ENCODE peak calls at places on chromosomes 4 and X, in seven cellular contexts. D is colonic mucosa, I is PC-3, A is endodermal cell, X is K562, V is endothelial cell of umbilical vein, Q is mammary epithelial cell. S is an unnamed sample.

GRCh38 chr4:137509855-137510282 is 22.4 kb downstream of the PCDH18 start:
- DNase-seq in D (no peak), I (peak; percentile 29), A (peak; percentile 64), X (no peak), V (no peak), Q (no peak), S (no peak)

GRCh38 chr4:53152467-53152866 is 213.4 kb downstream of the SCFD2 start:
- DNase-seq in D (no peak), I (no peak), A (no peak), X (no peak), V (no peak), Q (no peak), S (no peak)

GRCh38 chr4:22634541-22635181 is 58.1 kb upstream of the GBA3 start:
- DNase-seq in D (no peak), I (no peak), A (no peak), X (no peak), V (no peak), Q (peak; percentile 35), S (no peak)

GRCh38 chrX:150574824-150575409 is 6.5 kb downstream of the MTM1 start:
- DNase-seq in D (no peak), I (no peak), A (no peak), X (no peak), V (no peak), Q (no peak), S (peak; percentile 21)

GRCh38 chrX:77937291-77937690 is 26.8 kb downstream of the ATP7A start:
- DNase-seq in D (no peak), I (peak; percentile 92), A (no peak), X (no peak), V (peak; percentile 68), Q (peak; percentile 58), S (no peak)

GRCh38 chrX:39163585-39163984 is 362.3 kb downstream of the MID1IP1 start:
- DNase-seq in D (no peak), I (no peak), A (no peak), X (no peak), V (no peak), Q (no peak), S (no peak)

GRCh38 chrX:10327651-10328050 is 170.9 kb downstream of the CLCN4 start:
- DNase-seq in D (no peak), I (peak; percentile 48), A (peak; percentile 71), X (no peak), V (no peak), Q (no peak), S (peak; percentile 12)

GRCh38 chrX:41475166-41475565 is 28.0 kb downstream of the NYX start:
- DNase-seq in D (no peak), I (no peak), A (peak; percentile 91), X (no peak), V (no peak), Q (no peak), S (peak; percentile 91)

GRCh38 chr4:30619679-30620078 is 100.5 kb upstream of the PCDH7 start:
- DNase-seq in D (no peak), I (no peak), A (no peak), X (no peak), V (no peak), Q (no peak), S (no peak)

GRCh38 chr4:8754634-8755589 is 116.7 kb downstream of the HMX1 start:
- DNase-seq in D (no peak), I (no peak), A (peak; percentile 6), X (no peak), V (no peak), Q (no peak), S (no peak)

GRCh38 chrX:147180886-147181285 is 366.3 kb upstream of the CXorf51A start:
- DNase-seq in D (no peak), I (peak; percentile 52), A (no peak), X (no peak), V (no peak), Q (no peak), S (no peak)

DNA sequence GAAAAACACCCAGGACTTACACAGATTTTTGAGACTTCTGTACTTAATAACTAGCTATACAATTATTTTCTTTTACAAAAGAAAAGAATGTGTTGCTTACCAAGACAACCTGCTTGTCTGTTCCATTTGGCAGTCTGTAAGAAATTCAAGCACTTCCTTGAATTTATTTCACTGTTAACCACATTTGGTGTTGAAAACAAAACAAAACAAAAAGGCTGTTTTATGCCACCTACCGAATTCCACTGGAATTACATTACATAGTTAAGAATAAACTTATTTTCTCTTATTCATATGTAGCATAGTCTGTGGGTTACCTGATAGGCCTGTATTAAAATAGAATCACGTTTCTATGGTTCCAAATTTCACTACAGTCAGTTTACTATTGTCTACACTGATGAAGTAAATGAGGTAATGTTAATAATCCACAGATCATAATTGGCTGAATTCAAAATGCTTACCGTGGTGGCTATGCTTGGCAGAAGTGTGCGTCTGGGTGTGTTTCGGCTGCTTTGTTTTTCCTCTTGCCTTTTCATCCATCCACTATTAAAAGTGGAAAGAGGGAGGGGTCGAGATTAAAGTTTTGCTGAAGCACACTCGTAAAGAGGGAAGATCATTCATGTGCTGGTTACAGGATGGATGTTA is at the start of gene TLR1:
- DNase-seq in D (no peak), I (peak; percentile 65), A (no peak), X (no peak), V (peak; percentile 89), Q (peak; percentile 43), S (peak; percentile 4)
- H3K9ac ChIP-seq in D (no peak within 1 kb of the TSS), I (no peak within 1 kb of the TSS), A (no peak within 1 kb of the TSS), X (no peak within 1 kb of the TSS), V (peak within 1 kb of the TSS; percentile 39), Q (no peak within 1 kb of the TSS), S (no peak within 1 kb of the TSS)

DNA sequence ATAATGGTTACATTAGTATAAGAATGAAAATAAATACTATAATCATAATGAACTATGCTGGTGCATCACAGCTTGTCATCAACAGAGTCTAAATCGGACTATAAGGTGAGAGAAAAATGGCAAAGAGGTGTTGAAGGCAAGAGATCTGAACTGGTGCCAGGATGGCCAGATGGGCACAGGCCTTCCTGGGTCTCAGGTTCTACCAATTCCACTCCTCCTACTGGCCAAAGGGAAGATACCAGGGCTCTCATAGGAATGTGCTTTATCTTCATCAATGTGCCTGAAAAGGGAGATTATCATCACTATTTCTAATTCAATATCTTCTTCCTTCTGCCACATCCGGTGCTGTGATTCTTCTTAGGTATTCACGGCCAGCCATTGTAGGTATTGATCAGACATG is 107.6 kb downstream of the GASK1B start:
- DNase-seq in D (no peak), I (peak; percentile 6), A (peak; percentile 49), X (no peak), V (no peak), Q (peak; percentile 2), S (no peak)
- TF ChIP-seq CTCF in D (no peak), I (peak; percentile 33), A (peak; percentile 64), X (no peak), V (no peak), Q (peak; percentile 27), S (peak; percentile 19)

DNA sequence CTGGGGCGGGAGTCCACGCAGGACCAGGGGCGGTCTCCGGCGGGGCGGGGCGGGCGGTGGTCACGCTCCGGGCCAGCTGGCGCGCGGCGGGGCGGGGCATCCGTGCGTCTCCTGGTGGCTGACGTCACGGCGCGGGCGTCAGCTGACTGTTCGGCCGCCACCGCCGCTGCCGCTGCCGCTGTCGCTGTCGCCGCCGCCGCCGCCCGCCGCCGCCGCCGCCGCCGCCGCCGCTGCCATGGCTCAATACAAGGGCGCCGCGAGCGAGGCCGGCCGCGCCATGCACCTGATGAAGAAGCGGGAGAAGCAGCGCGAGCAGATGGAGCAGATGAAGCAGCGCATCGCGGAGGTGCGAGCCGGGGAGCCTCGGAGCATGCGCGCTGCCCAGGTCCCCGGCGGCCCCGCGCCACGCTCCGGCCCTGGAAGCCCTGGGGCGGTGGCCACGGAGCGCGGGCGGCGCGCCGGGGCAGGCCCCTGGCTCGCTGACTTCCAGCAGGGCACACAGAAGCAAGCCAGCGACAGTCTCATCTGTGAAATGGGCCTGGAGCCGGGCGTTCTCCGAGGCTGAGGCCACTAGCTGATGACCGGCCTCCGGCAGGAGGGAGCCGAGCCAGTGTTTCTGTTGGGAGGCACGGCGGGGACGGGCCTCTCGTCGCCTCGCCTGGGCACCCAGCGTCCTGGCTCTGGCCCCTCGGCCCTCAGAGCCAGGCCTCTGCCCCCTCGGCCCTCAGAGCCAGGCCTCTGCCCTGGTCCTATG is at the start of gene FAM50A:
- DNase-seq in D (peak; percentile 79), I (peak; percentile 61), A (peak; percentile 75), X (peak; percentile 88), V (peak; percentile 40), Q (no peak), S (peak; percentile 86)
- H3K9ac ChIP-seq in D (peak within 1 kb of the TSS; percentile 72), I (peak within 1 kb of the TSS; percentile 85), A (no peak within 1 kb of the TSS), X (peak within 1 kb of the TSS; percentile 89), V (peak within 1 kb of the TSS; percentile 84), Q (peak within 1 kb of the TSS; percentile 19), S (no peak within 1 kb of the TSS)

DNA sequence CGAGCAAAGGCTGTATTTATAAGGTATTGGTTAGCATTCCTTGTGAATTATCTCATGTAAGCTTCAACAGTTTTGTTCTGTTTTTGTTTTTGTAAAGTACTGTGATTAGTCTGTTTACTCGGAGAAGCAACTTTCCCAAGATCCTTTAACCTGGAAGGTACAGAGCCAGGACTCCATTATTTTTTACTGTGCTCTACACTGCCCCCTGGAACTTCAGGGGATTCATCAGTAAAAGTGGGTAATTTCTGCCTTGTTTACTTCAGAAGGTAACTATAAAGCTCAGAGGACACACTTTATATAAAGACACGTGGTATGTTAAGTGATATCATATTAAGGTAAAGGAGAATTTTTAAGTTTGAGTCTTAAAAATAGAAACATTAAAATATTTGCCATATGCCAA is 124.9 kb downstream of the IQCM start:
- DNase-seq in D (no peak), I (no peak), A (peak; percentile 49), X (no peak), V (no peak), Q (no peak), S (no peak)
- TF ChIP-seq CTCF in D (no peak), I (peak; percentile 56), A (peak; percentile 74), X (no peak), V (no peak), Q (peak; percentile 22), S (peak; percentile 49)

GRCh38 chr4:94595013-94595412 is 143.3 kb downstream of the PDLIM5 start:
- DNase-seq in D (no peak), I (no peak), A (no peak), X (no peak), V (no peak), Q (no peak), S (no peak)

GRCh38 chr4:94590493-94590892 is 138.8 kb downstream of the PDLIM5 start:
- DNase-seq in D (no peak), I (no peak), A (no peak), X (no peak), V (no peak), Q (no peak), S (no peak)

GRCh38 chr4:94591289-94591688 is 139.5 kb downstream of the PDLIM5 start:
- DNase-seq in D (no peak), I (no peak), A (no peak), X (no peak), V (no peak), Q (no peak), S (no peak)

GRCh38 chr4:94583938-94584641 is 132.3 kb downstream of the PDLIM5 start:
- DNase-seq in D (no peak), I (no peak), A (no peak), X (no peak), V (no peak), Q (no peak), S (no peak)

GRCh38 chr4:94588900-94589693 is 137.4 kb downstream of the PDLIM5 start:
- DNase-seq in D (no peak), I (peak; percentile 28), A (no peak), X (no peak), V (no peak), Q (no peak), S (no peak)
- H3K9ac ChIP-seq in D (no peak overlapping the region), I (no peak overlapping the region), A (no peak overlapping the region), X (no peak overlapping the region), V (no peak overlapping the region), Q (no peak overlapping the region), S (no peak overlapping the region)

GRCh38 chr4:54189140-54189539 is 40.0 kb upstream of the PDGFRA start:
- DNase-seq in D (no peak), I (no peak), A (no peak), X (no peak), V (no peak), Q (no peak), S (no peak)
- TF ChIP-seq CTCF in D (no peak), I (no peak), A (no peak), X (no peak), V (no peak), Q (no peak), S (no peak)

GRCh38 chr4:2846172-2846571 is 2.5 kb downstream of the ADD1 start:
- DNase-seq in D (no peak), I (no peak), A (no peak), X (no peak), V (no peak), Q (no peak), S (no peak)
- H3K9ac ChIP-seq in D (no peak overlapping the region), I (no peak overlapping the region), A (no peak overlapping the region), X (no peak overlapping the region), V (no peak overlapping the region), Q (no peak overlapping the region), S (no peak overlapping the region)

S was measured in neural progenitor cell.